ENCODE peak calls at places on chromosomes 3 and 15, in four cellular contexts. M is endothelial cell of umbilical vein, V is K562, N is GM12878. C is an unnamed sample.

GRCh38 chr3:184346480-184346879 is 9.1 kb downstream of the FAM131A start:
- DNase-seq in M (no peak), V (no peak), N (no peak), C (no peak)

GRCh38 chr3:87126321-87126720 is 100.8 kb upstream of the CHMP2B start:
- DNase-seq in M (no peak), V (no peak), N (no peak), C (no peak)

GRCh38 chr15:101641894-101642293 is 10.3 kb downstream of the TM2D3 start:
- DNase-seq in M (peak; percentile 83), V (no peak), N (peak; percentile 25), C (no peak)

GRCh38 chr3:45943207-45943846 is at the start of gene CXCR6:
- DNase-seq in M (no peak), V (no peak), N (no peak), C (peak; percentile 33)

GRCh38 chr3:85574306-85574705 is 615.5 kb downstream of the CADM2 start:
- DNase-seq in M (no peak), V (no peak), N (no peak), C (no peak)

GRCh38 chr15:65829150-65829764 is 37.2 kb upstream of the DENND4A start:
- DNase-seq in M (peak; percentile 63), V (peak; percentile 37), N (no peak), C (peak; percentile 22)

GRCh38 chr3:120147072-120147871 is 53.0 kb upstream of the GSK3B start:
- DNase-seq in M (peak; percentile 25), V (no peak), N (no peak), C (no peak)

GRCh38 chr3:173750591-173750990 is 353.0 kb downstream of the NLGN1 start:
- DNase-seq in M (no peak), V (no peak), N (no peak), C (no peak)

GRCh38 chr3:49719214-49719884 is at the start of gene AMIGO3:
- DNase-seq in M (peak; percentile 93), V (peak; percentile 61), N (peak; percentile 40), C (peak; percentile 86)

GRCh38 chr3:52705688-52706686 is at the start of the genes GLT8D1 and SPCS1:
- DNase-seq in M (peak; percentile 90), V (peak; percentile 76), N (no peak), C (peak; percentile 79)

GRCh38 chr3:177960722-177961121 is 575.5 kb upstream of the KCNMB2 start:
- DNase-seq in M (peak; percentile 13), V (no peak), N (no peak), C (no peak)

GRCh38 chr15:100166313-100166712 is 175.5 kb downstream of the ADAMTS17 start:
- DNase-seq in M (no peak), V (no peak), N (no peak), C (no peak)

GRCh38 chr3:150733373-150733935 is 29.5 kb downstream of the SIAH2 start:
- DNase-seq in M (no peak), V (peak; percentile 88), N (no peak), C (no peak)

GRCh38 chr3:141940204-141940776 is 63.8 kb downstream of the ATP1B3 start:
- DNase-seq in M (peak; percentile 84), V (no peak), N (no peak), C (peak; percentile 68)

GRCh38 chr3:16741890-16742289 is 136.7 kb upstream of the DAZL start:
- DNase-seq in M (no peak), V (no peak), N (no peak), C (no peak)

GRCh38 chr3:160941885-160942494 is 163.2 kb downstream of the B3GALNT1 start:
- DNase-seq in M (peak; percentile 85), V (peak; percentile 28), N (peak; percentile 41), C (peak; percentile 61)

GRCh38 chr3:38368238-38368637 is 21.7 kb downstream of the XYLB start:
- DNase-seq in M (no peak), V (no peak), N (no peak), C (no peak)

GRCh38 chr15:64921711-64922110 is 10.0 kb downstream of the ANKDD1A start:
- DNase-seq in M (no peak), V (no peak), N (no peak), C (no peak)

GRCh38 chr15:48925714-48926223 is 38.0 kb downstream of the SHC4 start:
- DNase-seq in M (peak; percentile 59), V (peak; percentile 41), N (no peak), C (peak; percentile 97)

GRCh38 chr3:20039082-20039764 is 1.0 kb upstream of the KAT2B start:
- DNase-seq in M (peak; percentile 49), V (no peak), N (no peak), C (no peak)

GRCh38 chr3:122315619-122316018 is 9.4 kb upstream of the CSTA start:
- DNase-seq in M (no peak), V (no peak), N (no peak), C (no peak)

GRCh38 chr15:29638781-29639180 is 183.5 kb downstream of the TJP1 start:
- DNase-seq in M (no peak), V (no peak), N (no peak), C (peak; percentile 14)

GRCh38 chr3:101941253-101942039 is 92.1 kb downstream of the NFKBIZ start:
- DNase-seq in M (peak; percentile 51), V (no peak), N (no peak), C (peak; percentile 67)

GRCh38 chr3:138023754-138024153 is 13.8 kb downstream of the CLDN18 start:
- DNase-seq in M (no peak), V (no peak), N (no peak), C (no peak)

GRCh38 chr15:74022706-74023470 is 28.4 kb downstream of the PML start:
- DNase-seq in M (no peak), V (no peak), N (no peak), C (no peak)

GRCh38 chr15:79311901-79312553 is 1.1 kb downstream of the TMED3 start:
- DNase-seq in M (no peak), V (no peak), N (peak; percentile 24), C (no peak)

GRCh38 chr3:134618473-134618860 is 32.4 kb downstream of the KY start:
- DNase-seq in M (no peak), V (no peak), N (no peak), C (no peak)

GRCh38 chr3:57161131-57161538 is 4.0 kb downstream of the IL17RD start:
- DNase-seq in M (no peak), V (no peak), N (no peak), C (peak; percentile 34)

GRCh38 chr3:123314409-123315270 is 112.9 kb downstream of the SEC22A start:
- DNase-seq in M (no peak), V (peak; percentile 25), N (no peak), C (no peak)

GRCh38 chr15:48796930-48797329 is 13.9 kb downstream of the CEP152 start:
- DNase-seq in M (peak; percentile 39), V (no peak), N (peak; percentile 28), C (peak; percentile 90)

GRCh38 chr3:70064194-70064787 is 64.8 kb downstream of the SAMMSON start:
- DNase-seq in M (peak; percentile 71), V (peak; percentile 7), N (peak; percentile 1), C (peak; percentile 38)

GRCh38 chr3:124026516-124026915 is 34.6 kb upstream of the ROPN1 start:
- DNase-seq in M (no peak), V (no peak), N (no peak), C (no peak)

GRCh38 chr15:97684249-97684648 is 276.3 kb upstream of the ARRDC4 start:
- DNase-seq in M (no peak), V (no peak), N (no peak), C (no peak)

GRCh38 chr3:43296565-43296964 is 10.2 kb downstream of the SNRK start:
- DNase-seq in M (peak; percentile 24), V (no peak), N (no peak), C (peak; percentile 23)

GRCh38 chr3:191350389-191351090 is 20.2 kb upstream of the UTS2B start:
- DNase-seq in M (peak; percentile 75), V (no peak), N (no peak), C (peak; percentile 36)

GRCh38 chr3:120284702-120285507 is at the start of gene GPR156:
- DNase-seq in M (no peak), V (peak; percentile 25), N (no peak), C (no peak)

GRCh38 chr3:181054538-181054937 is 65.0 kb upstream of the DNAJC19 start:
- DNase-seq in M (no peak), V (no peak), N (no peak), C (no peak)

GRCh38 chr15:78907577-78907976 is 34.9 kb downstream of the MORF4L1 start:
- DNase-seq in M (no peak), V (peak; percentile 41), N (no peak), C (no peak)

DNA sequence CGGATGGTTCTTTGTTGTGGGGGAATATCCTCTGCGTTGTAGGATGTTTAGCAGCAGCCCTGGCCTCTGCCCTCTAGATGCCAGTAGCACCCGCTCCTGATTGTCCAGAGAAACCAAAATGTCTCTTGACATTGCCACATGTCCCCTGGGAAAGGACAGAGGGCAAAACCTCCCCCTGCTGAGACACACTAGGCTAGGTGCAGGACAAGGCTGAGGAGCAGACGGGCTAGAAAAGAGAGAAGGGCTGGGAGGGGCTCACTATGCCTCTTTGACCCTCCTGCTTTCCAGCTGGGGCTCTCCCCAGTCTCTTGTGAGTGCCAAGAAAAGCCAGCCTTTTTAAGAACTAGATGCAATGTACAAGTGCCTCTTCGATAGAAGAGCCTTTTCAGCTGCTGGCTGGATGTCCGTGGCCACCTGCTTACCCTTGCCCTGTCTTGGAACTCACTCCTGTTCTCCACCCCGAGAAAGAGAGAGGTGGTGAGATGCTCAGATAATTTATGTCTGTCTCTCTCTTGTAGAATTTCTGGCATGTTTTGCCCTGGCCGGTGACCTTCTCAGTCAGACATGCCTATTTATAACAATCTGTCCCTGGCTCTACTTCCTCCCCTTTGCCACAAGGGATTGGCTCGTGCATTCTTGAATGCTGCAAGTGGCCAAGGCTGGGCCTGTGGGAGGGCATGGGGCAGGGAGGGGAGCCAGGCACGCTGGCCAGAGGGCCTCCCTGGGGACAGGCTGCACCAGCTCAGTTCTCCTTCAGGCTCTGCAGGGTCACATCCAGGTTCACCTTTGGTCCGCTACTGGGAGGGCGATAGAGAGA is 142.6 kb downstream of the RPLP1 start:
- DNase-seq in M (no peak), V (no peak), N (no peak), C (no peak)
- TF ChIP-seq FOS in M (no peak), V (no peak), N (no peak), C (no peak)

GRCh38 chr15:62894322-62895085 is 148.0 kb upstream of the TPM1 start:
- DNase-seq in M (no peak), V (no peak), N (no peak), C (peak; percentile 28)
- TF ChIP-seq FOS in M (no peak), V (no peak), N (no peak), C (no peak)

GRCh38 chr3:132180337-132180791 is 136.8 kb upstream of the ACP3 start:
- DNase-seq in M (peak; percentile 62), V (no peak), N (peak; percentile 5), C (peak; percentile 66)

GRCh38 chr3:132174500-132174899 is 139.7 kb upstream of the CPNE4 start:
- DNase-seq in M (no peak), V (no peak), N (no peak), C (no peak)
- TF ChIP-seq FOS in M (no peak), V (no peak), N (no peak), C (no peak)

DNA sequence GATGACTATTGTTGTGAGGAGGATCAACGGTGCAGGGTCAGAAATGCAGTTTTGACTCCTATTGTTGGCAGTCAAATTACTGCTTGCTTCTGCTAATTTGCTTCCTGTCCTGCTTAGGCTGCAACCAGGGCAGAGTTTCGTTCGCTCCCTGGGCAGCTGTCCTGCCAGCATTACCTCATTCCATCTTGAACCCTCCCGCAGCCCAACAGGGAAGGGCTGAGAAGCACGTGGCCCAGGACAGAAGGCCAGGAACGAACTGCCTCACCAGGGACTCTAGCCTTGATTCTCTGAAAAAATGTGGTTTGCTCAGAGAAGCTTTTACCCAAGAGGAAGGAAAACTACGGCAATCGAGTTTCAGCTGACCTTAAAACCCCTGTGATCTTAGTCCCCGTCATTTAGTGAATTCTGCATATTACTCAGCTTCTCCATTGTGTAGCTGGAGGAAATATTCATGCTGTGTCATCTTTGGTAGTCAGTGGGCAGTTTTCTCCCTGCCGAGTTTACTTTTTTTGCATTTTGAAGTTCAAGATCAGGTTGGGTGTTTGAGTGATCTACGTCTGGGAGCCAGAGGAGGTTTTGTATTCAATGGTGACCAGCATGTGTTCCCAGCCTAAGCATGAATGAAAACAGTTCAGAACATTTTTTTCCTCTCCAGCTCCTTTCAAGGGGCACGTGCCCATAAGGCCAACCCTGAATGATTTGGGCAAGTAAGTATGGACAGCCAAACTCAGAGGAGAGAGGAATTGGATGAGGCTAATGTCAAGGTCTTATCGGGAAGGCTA is 23.0 kb downstream of the TLNRD1 start:
- DNase-seq in M (peak; percentile 91), V (no peak), N (peak; percentile 97), C (peak; percentile 66)
- TF ChIP-seq FOS in M (peak; percentile 79), V (no peak), N (no peak), C (no peak)

C was measured in IMR-90.